ENCODE peak calls at places on chromosomes 7 and 10, in four cellular contexts. G, D, Z and E are unnamed samples.

GRCh38 chr10:35172574-35172973 is 45.9 kb downstream of the CREM start:
- DNase-seq in Z (no peak), D (no peak), G (peak; percentile 87), E (no peak)

GRCh38 chr10:113097046-113097415 is 147.0 kb downstream of the TCF7L2 start:
- DNase-seq in Z (no peak), G (no peak), D (no peak), E (no peak)

GRCh38 chr10:129323877-129324276 is 143.2 kb upstream of the MGMT start:
- DNase-seq in D (no peak), G (peak; percentile 41), Z (no peak), E (no peak)

GRCh38 chr10:21329995-21330627 is 195.4 kb downstream of the SKIDA1 start:
- DNase-seq in D (no peak), Z (peak; percentile 36), G (peak; percentile 60), E (no peak)

GRCh38 chr7:17371656-17372524 is 73.4 kb downstream of the AHR start:
- DNase-seq in Z (no peak), D (no peak), G (peak; percentile 57), E (no peak)

GRCh38 chr7:131908719-131909118 is 352.3 kb upstream of the PODXL start:
- DNase-seq in G (no peak), Z (no peak), D (no peak), E (no peak)

GRCh38 chr10:122034149-122034756 is 45.3 kb downstream of the TACC2 start:
- DNase-seq in Z (no peak), D (no peak), G (peak; percentile 59), E (no peak)

GRCh38 chr10:4255751-4256150 is 470.7 kb upstream of the KLF6 start:
- DNase-seq in D (no peak), Z (no peak), G (no peak), E (no peak)

GRCh38 chr7:78510580-78511188 is 712.1 kb downstream of the PHTF2 start:
- DNase-seq in G (peak; percentile 65), Z (no peak), D (no peak), E (peak; percentile 13)

GRCh38 chr10:49138361-49138891 is 4.6 kb upstream of the FAM170B start:
- DNase-seq in D (no peak), G (no peak), Z (no peak), E (no peak)

GRCh38 chr7:194257-194995 is 2.1 kb downstream of the FAM20C start:
- DNase-seq in G (no peak), D (no peak), Z (no peak), E (no peak)

GRCh38 chr10:28300027-28300426 is 2.8 kb downstream of the MPP7 start:
- DNase-seq in D (no peak), Z (no peak), G (no peak), E (no peak)

GRCh38 chr7:82615527-82615926 is 171.9 kb upstream of the CACNA2D1 start:
- DNase-seq in Z (no peak), G (no peak), D (no peak), E (no peak)

GRCh38 chr7:95907337-95907736 is 135.0 kb downstream of the DYNC1I1 start:
- DNase-seq in G (no peak), D (no peak), Z (no peak), E (no peak)

GRCh38 chr10:123143162-123143824 is 4.6 kb upstream of the HMX2 start:
- DNase-seq in Z (no peak), D (no peak), G (no peak), E (no peak)

GRCh38 chr10:7192831-7193348 is 217.9 kb downstream of the SFMBT2 start:
- DNase-seq in G (no peak), Z (no peak), D (peak; percentile 36), E (no peak)

GRCh38 chr7:157923903-157924630 is 587.3 kb downstream of the DNAJB6 start:
- DNase-seq in D (no peak), G (no peak), Z (no peak), E (no peak)

GRCh38 chr10:14349081-14349480 is 18.4 kb upstream of the FRMD4A start:
- DNase-seq in Z (no peak), D (no peak), G (peak; percentile 61), E (no peak)

GRCh38 chr10:121490906-121491519 is 107.2 kb downstream of the FGFR2 start:
- DNase-seq in Z (no peak), G (no peak), D (no peak), E (no peak)

GRCh38 chr7:95045236-95045923 is 138.0 kb downstream of the PPP1R9A start:
- DNase-seq in G (peak; percentile 72), D (no peak), Z (no peak), E (no peak)

GRCh38 chr7:38541440-38541839 is 89.7 kb downstream of the AMPH start:
- DNase-seq in D (no peak), G (no peak), Z (peak; percentile 76), E (no peak)

GRCh38 chr10:7956508-7956907 is 98.0 kb upstream of the GATA3 start:
- DNase-seq in Z (no peak), G (peak; percentile 30), D (no peak), E (no peak)

GRCh38 chr10:55550241-55550640 is 749.2 kb upstream of the PCDH15 start:
- DNase-seq in Z (no peak), D (no peak), G (no peak), E (no peak)

GRCh38 chr7:122885583-122886356 is 490 bp downstream of the CADPS2 start:
- DNase-seq in G (peak; percentile 67), Z (no peak), D (no peak), E (peak; percentile 30)

GRCh38 chr10:112832361-112832878 is 117.6 kb upstream of the TCF7L2 start:
- DNase-seq in D (no peak), G (no peak), Z (no peak), E (no peak)

GRCh38 chr10:73871915-73872710 is 2.2 kb downstream of the CAMK2G start:
- DNase-seq in Z (no peak), D (no peak), G (peak; percentile 39), E (no peak)